ENCODE peak calls at places on chromosomes 4 and X, in nine cellular contexts. B is AG04450; T is mammary epithelial cell; Y is small intestine; Q is Peyer's patch; O is endodermal cell; H is CD8-positive, alpha-beta memory T cell; N is ovary; K is lower lobe of right lung. P is an unnamed sample.

GRCh38 chr4:188411805-188412204 is 272.6 kb downstream of the TRIML1 start:
- DNase-seq in Q (no peak), O (no peak), H (no peak), B (no peak), K (no peak), Y (no peak), T (no peak), N (peak), P (no peak)

GRCh38 chr4:132982151-132982550 is 166.9 kb upstream of the PCDH10 start:
- DNase-seq in B (no peak), Q (no peak), Y (no peak), K (no peak), N (no peak), T (no peak), O (no peak), H (no peak), P (no peak)

GRCh38 chr4:120750152-120750525 is 172.4 kb downstream of the PRDM5 start:
- DNase-seq in O (no peak), N (no peak), T (no peak), B (no peak), H (no peak), K (no peak), Q (no peak), Y (no peak), P (no peak)

GRCh38 chrX:110224926-110225617 is 92.8 kb downstream of the AMMECR1 start:
- DNase-seq in Q (no peak), B (no peak), H (no peak), N (no peak), Y (no peak), K (no peak), T (no peak), O (no peak), P (no peak)

GRCh38 chrX:136754641-136755040 is 26.1 kb downstream of the ARHGEF6 start:
- DNase-seq in Q (no peak), K (no peak), H (peak), B (no peak), Y (no peak), T (no peak), O (peak), N (no peak), P (no peak)

GRCh38 chr4:37441231-37442061 is 196.9 kb downstream of the NWD2 start:
- DNase-seq in Q (peak), K (no peak), H (no peak), T (peak), Y (peak), O (no peak), N (no peak), B (no peak), P (no peak)

GRCh38 chr4:168584321-168584771 is 87.5 kb downstream of the PALLD start:
- DNase-seq in N (no peak), T (peak), H (no peak), K (no peak), O (no peak), Y (no peak), Q (no peak), B (no peak), P (no peak)

GRCh38 chrX:37912286-37912685 is 64.9 kb upstream of the DYNLT3 start:
- DNase-seq in K (no peak), T (peak), O (no peak), N (no peak), H (no peak), B (no peak), Q (no peak), Y (peak), P (no peak)

GRCh38 chr4:10765386-10765785 is 80.8 kb upstream of the CLNK start:
- DNase-seq in Q (no peak), O (no peak), H (no peak), T (no peak), K (no peak), B (no peak), N (no peak), Y (no peak), P (no peak)

GRCh38 chrX:39174761-39175417 is 373.6 kb downstream of the MID1IP1 start:
- DNase-seq in Q (peak), B (no peak), Y (peak), N (no peak), H (peak), K (peak), T (no peak), O (no peak), P (peak)

GRCh38 chr4:25448379-25449109 is 71.5 kb downstream of the ANAPC4 start:
- DNase-seq in N (no peak), Y (no peak), Q (no peak), B (peak), H (no peak), O (no peak), K (no peak), T (peak), P (no peak)

GRCh38 chr4:121669163-121669550 is 27.6 kb downstream of the ANXA5 start:
- DNase-seq in K (no peak), T (no peak), B (no peak), N (no peak), H (no peak), Y (no peak), Q (no peak), O (no peak), P (no peak)

GRCh38 chr4:8115203-8115520 is 43.5 kb downstream of the ABLIM2 start:
- DNase-seq in O (no peak), K (no peak), B (no peak), Y (no peak), T (no peak), H (no peak), N (no peak), Q (no peak), P (no peak)

GRCh38 chr4:152364383-152364782 is 171.5 kb downstream of the FBXW7 start:
- DNase-seq in K (no peak), Q (no peak), N (no peak), O (no peak), B (no peak), Y (no peak), H (no peak), T (no peak), P (no peak)

GRCh38 chrX:46912098-46912672 is at the start of gene JADE3:
- DNase-seq in Y (peak), Q (peak), K (peak), N (peak), B (no peak), T (peak), H (no peak), O (peak), P (peak)

GRCh38 chr4:58247792-58248191 is 1137.6 kb upstream of the IGFBP7 start:
- DNase-seq in N (no peak), K (no peak), H (no peak), Y (no peak), T (no peak), B (no peak), O (peak), Q (no peak), P (no peak)

GRCh38 chr4:76270776-76271175 is 19.3 kb downstream of the FAM47E start:
- DNase-seq in Y (no peak), K (no peak), B (no peak), O (no peak), H (no peak), T (peak), N (no peak), Q (no peak), P (no peak)

GRCh38 chrX:35076061-35076460 is 133.5 kb downstream of the FAM47B start:
- DNase-seq in B (no peak), H (no peak), N (no peak), T (peak), Q (no peak), Y (no peak), O (peak), K (no peak), P (no peak)

GRCh38 chr4:16636911-16637630 is 261.4 kb downstream of the LDB2 start:
- DNase-seq in H (no peak), K (no peak), B (no peak), O (no peak), Q (no peak), N (no peak), T (no peak), Y (no peak), P (no peak)

GRCh38 chr4:80931645-80932215 is 98.8 kb upstream of the BMP3 start:
- DNase-seq in B (no peak), O (no peak), K (no peak), Q (no peak), Y (no peak), H (no peak), N (no peak), T (no peak), P (no peak)

GRCh38 chrX:48071064-48071985 is at the start of gene ZNF630:
- DNase-seq in N (peak), B (no peak), O (peak), K (peak), H (peak), T (peak), Q (peak), Y (peak), P (peak)

GRCh38 chrX:65920620-65921019 is 119.3 kb downstream of the VSIG4 start:
- DNase-seq in Q (no peak), K (no peak), B (no peak), T (peak), O (peak), Y (no peak), N (no peak), H (no peak), P (no peak)

GRCh38 chr4:185797018-185797417 is 15.0 kb downstream of the SORBS2 start:
- DNase-seq in T (no peak), N (no peak), Q (no peak), O (no peak), H (no peak), B (no peak), K (no peak), Y (no peak), P (no peak)

GRCh38 chr4:17098946-17099345 is 200.5 kb upstream of the LDB2 start:
- DNase-seq in Q (no peak), B (no peak), H (no peak), K (no peak), T (no peak), O (no peak), Y (no peak), N (no peak), P (no peak)

GRCh38 chrX:151225843-151226242 is 49.5 kb downstream of the GPR50 start:
- DNase-seq in K (no peak), B (no peak), Q (no peak), T (peak), H (no peak), Y (no peak), O (no peak), N (no peak), P (no peak)

GRCh38 chr4:98446499-98447375 is 185.6 kb downstream of the RAP1GDS1 start:
- DNase-seq in Q (peak), Y (peak), N (no peak), H (peak), B (no peak), O (no peak), K (peak), T (peak), P (peak)

GRCh38 chr4:70505152-70505748 is 13.1 kb upstream of the AMTN start:
- DNase-seq in T (peak), N (no peak), Q (peak), H (peak), B (peak), O (peak), Y (peak), K (peak), P (peak)

GRCh38 chr4:163109967-163110366 is 56.7 kb downstream of the NAF1 start:
- DNase-seq in T (no peak), B (no peak), Q (no peak), O (no peak), Y (no peak), N (no peak), H (no peak), K (no peak), P (no peak)

GRCh38 chr4:61202100-61202637 is 2.0 kb downstream of the ADGRL3 start:
- DNase-seq in Y (no peak), K (peak), O (no peak), H (no peak), T (peak), B (no peak), N (no peak), Q (peak), P (no peak)

GRCh38 chr4:183026701-183027100 is 72.4 kb upstream of the WWC2 start:
- DNase-seq in B (no peak), H (no peak), Q (no peak), K (no peak), N (no peak), T (no peak), Y (no peak), O (no peak), P (no peak)

GRCh38 chr4:41360214-41360910 is 103.6 kb downstream of the UCHL1 start:
- DNase-seq in N (peak), O (peak), K (peak), H (no peak), T (peak), Q (peak), Y (peak), B (no peak), P (no peak)

GRCh38 chr4:125520258-125520990 is 205.7 kb downstream of the FAT4 start:
- DNase-seq in O (no peak), Y (no peak), B (no peak), Q (no peak), K (no peak), H (no peak), T (no peak), N (no peak), P (no peak)

GRCh38 chr4:1600211-1600780 is 83.8 kb downstream of the FAM53A start:
- DNase-seq in N (no peak), T (no peak), Y (no peak), K (peak), B (no peak), H (no peak), O (no peak), Q (no peak), P (no peak)

GRCh38 chrX:10467793-10468192 is 152.6 kb downstream of the MID1 start:
- DNase-seq in T (no peak), Y (no peak), Q (no peak), B (no peak), N (no peak), O (no peak), K (no peak), H (no peak), P (no peak)

GRCh38 chr4:96833831-96834230 is 993.9 kb downstream of the PDHA2 start:
- DNase-seq in B (no peak), N (no peak), O (no peak), T (peak), K (no peak), H (no peak), Q (no peak), Y (no peak), P (no peak)

GRCh38 chr4:4637710-4638109 is 95.9 kb upstream of the STX18 start:
- DNase-seq in H (no peak), B (no peak), Q (no peak), Y (no peak), O (no peak), N (no peak), T (no peak), K (no peak), P (no peak)

GRCh38 chrX:137823257-137823656 is 257.3 kb downstream of the ZIC3 start:
- DNase-seq in Q (no peak), B (no peak), T (no peak), Y (no peak), K (no peak), N (no peak), O (no peak), H (no peak), P (no peak)

GRCh38 chrX:72102760-72103159 is 29.0 kb downstream of the RTL5 start:
- DNase-seq in Q (no peak), B (no peak), N (no peak), O (peak), Y (peak), K (no peak), T (no peak), H (no peak), P (no peak)

DNA sequence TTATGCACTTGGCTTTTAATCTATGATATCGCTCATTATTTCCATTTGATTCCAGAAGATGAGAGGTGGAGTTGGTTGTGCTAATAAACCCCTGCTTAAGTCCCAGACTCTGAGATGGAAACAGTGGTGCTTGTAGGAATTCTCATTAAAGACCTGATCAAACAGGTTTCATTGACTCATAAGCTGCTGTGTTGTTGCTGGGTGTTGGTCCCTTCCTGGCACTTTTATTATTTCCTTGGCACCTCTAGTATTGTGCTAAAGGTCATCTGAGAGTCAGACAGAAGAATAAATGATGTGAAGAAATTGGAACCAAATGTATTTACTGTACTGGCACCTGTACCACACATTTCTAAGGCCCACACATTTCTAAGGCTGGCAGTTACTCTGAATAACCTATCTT is 544.7 kb upstream of the NR3C2 start:
- DNase-seq in B (no peak), K (no peak), T (peak), H (no peak), Y (peak), Q (no peak), N (no peak), O (no peak), P (no peak)
- H3K27ac ChIP-seq in B (no peak), K (no peak), T (no peak), H (no peak), Y (no peak), Q (no peak), N (no peak), O (no peak), P (no peak)

DNA sequence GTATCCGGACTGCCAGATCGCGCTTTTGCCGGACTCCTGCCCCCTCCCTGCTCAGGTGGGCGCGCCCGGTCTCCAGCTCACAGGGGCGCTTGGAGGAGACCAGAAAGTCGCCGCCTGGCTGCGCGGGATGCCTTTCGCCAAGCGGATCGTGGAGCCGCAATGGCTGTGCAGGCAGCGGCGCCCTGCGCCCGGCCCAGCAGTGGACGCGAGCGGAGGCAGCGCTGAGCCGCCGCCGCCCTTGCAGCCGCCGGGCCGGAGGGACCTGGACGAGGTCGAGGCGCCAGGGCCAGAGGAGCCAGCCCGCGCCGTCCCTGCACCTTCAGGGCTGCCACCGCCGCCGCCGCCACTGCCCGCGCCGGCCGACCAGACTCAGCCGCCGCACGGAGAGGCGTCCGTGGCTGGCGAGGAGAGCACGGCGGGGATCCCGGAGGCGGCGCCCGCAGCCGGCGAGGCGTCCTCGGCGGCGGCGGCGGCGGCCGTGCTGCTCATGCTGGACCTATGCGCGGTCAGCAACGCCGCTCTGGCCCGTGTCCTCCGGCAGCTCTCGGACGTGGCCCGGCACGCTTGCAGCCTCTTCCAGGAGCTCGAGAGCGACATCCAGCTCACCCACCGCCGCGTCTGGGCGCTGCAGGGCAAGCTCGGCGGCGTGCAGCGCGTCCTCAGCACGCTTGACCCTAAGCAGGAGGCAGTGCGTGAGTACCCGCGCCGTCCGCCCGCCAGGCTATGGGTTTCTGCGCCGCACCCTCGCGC is 806 bp downstream of the NHS start:
- DNase-seq in H (no peak), B (no peak), O (peak), Y (no peak), T (peak), N (peak), Q (no peak), K (no peak), P (no peak)
- H3K27ac ChIP-seq in H (no peak), B (no peak), O (no peak), Y (peak), T (peak), N (peak), Q (no peak), K (no peak), P (no peak)

DNA sequence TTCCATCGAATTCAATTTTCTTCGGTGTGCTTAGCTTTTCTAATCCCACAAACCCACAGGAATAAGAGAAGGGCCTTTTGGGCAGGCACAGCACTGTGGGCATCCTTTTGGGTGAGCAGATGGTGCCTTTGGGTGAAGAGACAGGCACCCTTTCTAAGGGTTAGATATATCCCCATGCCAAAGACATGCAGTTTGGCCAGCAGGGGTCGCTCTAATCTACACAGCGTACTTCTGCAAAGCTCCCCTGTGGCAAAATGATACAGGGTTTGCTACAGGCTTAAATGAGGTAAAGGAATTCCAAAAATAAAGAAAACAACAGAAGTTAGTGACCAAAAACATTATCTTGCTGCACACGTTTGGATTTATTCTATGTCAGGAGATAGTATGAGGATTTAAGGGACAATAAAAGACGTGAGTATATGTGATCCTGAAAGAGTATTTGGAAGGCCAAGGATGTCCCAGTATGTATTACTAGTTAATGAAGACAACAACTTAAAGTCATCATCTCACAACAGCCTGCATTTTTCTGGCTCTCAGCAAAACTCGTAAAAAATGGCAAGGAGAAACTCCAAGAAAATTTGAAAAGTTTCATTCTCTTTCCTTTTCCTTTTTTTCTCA is 49.5 kb downstream of the PHEX start:
- DNase-seq in N (peak), Y (peak), T (peak), H (peak), Q (peak), O (peak), K (peak), B (peak), P (peak)
- H3K27ac ChIP-seq in N (no peak), Y (no peak), T (no peak), H (no peak), Q (no peak), O (no peak), K (no peak), B (no peak), P (no peak)

DNA sequence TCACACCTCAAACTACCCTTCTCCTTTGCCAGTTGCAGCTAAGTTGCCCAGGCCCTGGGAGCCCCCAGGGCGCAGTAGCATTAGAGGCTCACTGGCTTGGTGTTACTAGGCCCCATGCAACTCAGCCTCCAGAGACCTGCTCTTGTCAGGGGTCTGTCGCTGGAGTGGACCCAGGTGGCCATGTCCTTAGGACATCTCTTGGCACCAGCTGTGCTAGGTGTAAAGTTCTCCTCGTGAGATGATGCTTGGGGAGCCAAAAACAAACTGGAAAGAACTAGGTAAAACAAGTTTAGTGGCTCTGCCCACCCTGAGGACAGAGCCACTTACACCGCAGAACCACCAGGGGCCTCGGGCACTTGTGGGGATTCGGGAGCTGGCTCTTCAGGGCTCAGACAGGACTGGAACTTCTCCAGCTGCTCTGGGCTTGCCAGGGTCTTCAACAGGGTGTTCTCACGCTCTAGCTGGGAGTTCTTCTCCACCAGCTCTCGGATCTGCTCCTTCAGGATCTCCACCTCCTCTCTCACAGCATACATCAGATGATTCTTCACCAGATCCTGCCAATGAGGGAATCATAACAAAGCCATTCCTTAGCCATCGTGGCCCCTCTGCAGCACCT is 61.3 kb downstream of the TSC22D3 start:
- DNase-seq in K (peak), H (no peak), T (no peak), Y (no peak), N (no peak), O (peak), Q (peak), B (no peak), P (peak)
- H3K27ac ChIP-seq in K (peak), H (peak), T (no peak), Y (peak), N (no peak), O (no peak), Q (peak), B (no peak), P (peak)

DNA sequence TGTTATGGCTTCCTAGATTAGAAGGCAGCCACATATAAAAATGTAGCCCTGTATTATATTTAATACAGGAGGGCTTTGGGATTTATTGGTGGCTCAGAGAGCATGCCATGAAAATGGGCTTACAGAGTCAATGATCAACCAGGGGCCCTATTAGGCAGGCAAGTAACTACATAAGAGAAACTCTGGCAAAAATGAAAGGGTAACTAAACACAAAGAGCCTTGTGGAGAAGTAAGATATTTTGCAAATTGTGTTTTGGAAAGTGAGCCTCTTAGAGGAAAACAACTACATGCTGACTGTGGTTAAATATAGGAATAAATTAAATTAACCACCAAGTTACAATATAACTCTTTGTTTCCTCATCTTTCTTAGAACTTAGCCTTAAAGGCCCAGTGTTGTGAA is 5.5 kb downstream of the SAT1 start:
- DNase-seq in H (no peak), K (no peak), O (no peak), T (no peak), B (no peak), Q (no peak), Y (no peak), N (no peak), P (no peak)
- H3K27ac ChIP-seq in H (no peak), K (no peak), O (no peak), T (no peak), B (no peak), Q (no peak), Y (peak), N (no peak), P (no peak)